ENCODE peak calls at places on chromosome 10, in six cellular contexts. Y is A549, W is GM12892, P is spleen, Q is body of pancreas, U is gastrocnemius medialis. D is an unnamed sample.

GRCh38 chr10:49139000-49139865 is 5.4 kb upstream of the FAM170B start:
- DNase-seq in Y (no peak), P (no peak), W (no peak), U (no peak), Q (peak), D (no peak)

GRCh38 chr10:35466661-35467060 is 130.4 kb downstream of the CCNY start:
- DNase-seq in P (no peak), W (no peak), Q (no peak), U (no peak), Y (no peak), D (no peak)

GRCh38 chr10:86262671-86263165 is 103.9 kb downstream of the GRID1 start:
- DNase-seq in W (no peak), Q (no peak), P (no peak), U (no peak), Y (no peak), D (no peak)

GRCh38 chr10:120017731-120018130 is 125.2 kb downstream of the SEC23IP start:
- DNase-seq in U (no peak), Y (no peak), P (no peak), Q (no peak), W (no peak), D (no peak)

GRCh38 chr10:23693895-23694294 is 255.0 kb downstream of the OTUD1 start:
- DNase-seq in W (no peak), P (no peak), Y (no peak), Q (no peak), U (no peak), D (no peak)

GRCh38 chr10:119217937-119218579 is 10.7 kb downstream of the GRK5 start:
- DNase-seq in P (no peak), W (no peak), Y (no peak), U (no peak), Q (no peak), D (no peak)

GRCh38 chr10:89342219-89342966 is 14.6 kb downstream of the IFIT3 start:
- DNase-seq in P (no peak), Q (no peak), W (no peak), Y (peak), U (peak), D (no peak)

GRCh38 chr10:35940067-35940989 is 298.2 kb upstream of the FZD8 start:
- DNase-seq in U (peak), Q (no peak), W (no peak), P (no peak), Y (no peak), D (no peak)

GRCh38 chr10:50343702-50344331 is 92.5 kb upstream of the ASAH2 start:
- DNase-seq in Q (no peak), Y (no peak), U (no peak), P (no peak), W (no peak), D (no peak)

GRCh38 chr10:76037531-76037930 is 606.1 kb downstream of the LRMDA start:
- DNase-seq in Y (no peak), W (no peak), P (no peak), U (no peak), Q (no peak), D (no peak)

GRCh38 chr10:125156196-125156595 is 4.2 kb downstream of the CTBP2 start:
- DNase-seq in Y (no peak), W (no peak), U (no peak), Q (no peak), P (no peak), D (no peak)

GRCh38 chr10:688287-688620 is 1.2 kb downstream of the DIP2C start:
- DNase-seq in Y (no peak), P (no peak), W (no peak), Q (no peak), U (no peak), D (peak)

GRCh38 chr10:89563861-89564478 is 28.6 kb upstream of the SLC16A12 start:
- DNase-seq in P (no peak), U (no peak), Q (peak), W (no peak), Y (peak), D (peak)

GRCh38 chr10:120897343-120897742 is 46.2 kb downstream of the WDR11 start:
- DNase-seq in W (no peak), U (no peak), Q (no peak), P (no peak), Y (no peak), D (no peak)

GRCh38 chr10:44383749-44384600 is 922 bp downstream of the CXCL12 start:
- DNase-seq in P (peak), U (peak), Y (no peak), W (no peak), Q (peak), D (no peak)

GRCh38 chr10:62456611-62457101 is 82.5 kb downstream of the ZNF365 start:
- DNase-seq in U (no peak), Q (peak), W (peak), P (no peak), Y (no peak), D (no peak)

GRCh38 chr10:21720090-21720489 is 186.1 kb downstream of the MLLT10 start:
- DNase-seq in Q (no peak), U (no peak), Y (no peak), P (no peak), W (no peak), D (no peak)

GRCh38 chr10:47371629-47372485 is 12.2 kb downstream of the ZNF488 start:
- DNase-seq in Q (no peak), W (no peak), P (peak), Y (no peak), U (no peak), D (no peak)

GRCh38 chr10:121134711-121135110 is 283.5 kb downstream of the WDR11 start:
- DNase-seq in Y (no peak), W (no peak), U (no peak), Q (no peak), P (no peak), D (no peak)

GRCh38 chr10:115710136-115710535 is 562.9 kb downstream of the GFRA1 start:
- DNase-seq in U (no peak), Y (no peak), Q (no peak), W (no peak), P (no peak), D (no peak)

GRCh38 chr10:117684673-117685211 is 142.2 kb downstream of the EMX2 start:
- DNase-seq in U (peak), Q (peak), P (no peak), W (peak), Y (no peak), D (no peak)

GRCh38 chr10:79048639-79049550 is 19.9 kb upstream of the ZMIZ1 start:
- DNase-seq in U (no peak), P (peak), W (no peak), Q (peak), Y (no peak), D (no peak)

GRCh38 chr10:12045610-12046009 is 3.0 kb upstream of the UPF2 start:
- DNase-seq in W (no peak), U (no peak), Y (no peak), P (no peak), Q (no peak), D (no peak)

GRCh38 chr10:129505500-129506075 is 38.5 kb downstream of the MGMT start:
- DNase-seq in Q (no peak), W (no peak), Y (no peak), P (no peak), U (no peak), D (no peak)

GRCh38 chr10:101141622-101142532 is 10.8 kb downstream of the TLX1 start:
- DNase-seq in P (peak), U (peak), Q (peak), W (peak), Y (peak), D (peak)

GRCh38 chr10:131125511-131126225 is 185.9 kb downstream of the TCERG1L start:
- DNase-seq in W (no peak), U (no peak), Y (no peak), Q (no peak), P (peak), D (no peak)

GRCh38 chr10:50991496-50992355 is 82.6 kb upstream of the PRKG1 start:
- DNase-seq in Q (peak), Y (no peak), U (peak), W (no peak), P (peak), D (no peak)

GRCh38 chr10:133278577-133279265 is 2.1 kb upstream of the ADAM8 start:
- DNase-seq in P (peak), Y (no peak), Q (peak), W (peak), U (peak), D (peak)
- TF ChIP-seq POLR2A in P (no peak), Y (no peak), Q (no peak), W (no peak), U (no peak), D (no peak)

GRCh38 chr10:5814110-5815107 is 1.2 kb upstream of the GDI2 start:
- DNase-seq in Y (no peak), W (no peak), Q (no peak), U (no peak), P (peak), D (no peak)

GRCh38 chr10:5811387-5811821 is 1.8 kb downstream of the GDI2 start:
- DNase-seq in P (no peak), Y (no peak), U (no peak), Q (no peak), W (no peak), D (no peak)

GRCh38 chr10:5812283-5813090 is 747 bp downstream of the GDI2 start:
- DNase-seq in Q (peak), U (peak), W (no peak), Y (peak), P (peak), D (no peak)

GRCh38 chr10:5813091-5813340 is 218 bp downstream of the GDI2 start:
- DNase-seq in U (no peak), W (no peak), Y (no peak), Q (no peak), P (no peak), D (no peak)

GRCh38 chr10:5813341-5814109 is at the start of gene GDI2:
- DNase-seq in W (peak), U (peak), P (peak), Q (peak), Y (peak), D (peak)
- TF ChIP-seq POLR2A in W (peak), U (peak), P (peak), Q (peak), Y (peak), D (peak)

GRCh38 chr10:71888623-71889387 is 37.8 kb upstream of the PSAP start:
- DNase-seq in U (peak), Q (peak), P (peak), W (peak), Y (peak), D (peak)
- TF ChIP-seq POLR2A in U (peak), Q (peak), P (no peak), W (peak), Y (peak), D (peak)

DNA sequence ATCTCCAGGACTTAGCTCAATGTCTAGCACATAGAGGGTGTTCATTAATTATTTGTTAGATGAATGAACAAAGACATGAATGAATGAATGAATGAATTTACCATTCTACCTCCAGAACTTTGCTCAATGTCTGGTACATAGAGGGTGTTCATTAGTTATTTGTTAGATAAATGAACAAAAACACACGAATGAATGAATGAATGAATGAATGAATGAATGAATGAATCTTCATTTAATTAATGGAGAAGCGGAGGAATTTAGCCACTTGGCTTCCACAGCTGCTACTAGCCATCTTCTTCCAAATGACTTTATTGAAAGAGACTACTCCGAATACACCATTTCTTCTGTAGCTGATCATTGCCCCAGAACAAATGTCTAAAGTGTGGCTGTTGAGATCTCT is 368.9 kb downstream of the FRMD4A start:
- DNase-seq in U (no peak), W (no peak), Q (no peak), Y (no peak), P (no peak), D (no peak)
- TF ChIP-seq POLR2A in U (no peak), W (no peak), Q (no peak), Y (no peak), P (no peak), D (no peak)

DNA sequence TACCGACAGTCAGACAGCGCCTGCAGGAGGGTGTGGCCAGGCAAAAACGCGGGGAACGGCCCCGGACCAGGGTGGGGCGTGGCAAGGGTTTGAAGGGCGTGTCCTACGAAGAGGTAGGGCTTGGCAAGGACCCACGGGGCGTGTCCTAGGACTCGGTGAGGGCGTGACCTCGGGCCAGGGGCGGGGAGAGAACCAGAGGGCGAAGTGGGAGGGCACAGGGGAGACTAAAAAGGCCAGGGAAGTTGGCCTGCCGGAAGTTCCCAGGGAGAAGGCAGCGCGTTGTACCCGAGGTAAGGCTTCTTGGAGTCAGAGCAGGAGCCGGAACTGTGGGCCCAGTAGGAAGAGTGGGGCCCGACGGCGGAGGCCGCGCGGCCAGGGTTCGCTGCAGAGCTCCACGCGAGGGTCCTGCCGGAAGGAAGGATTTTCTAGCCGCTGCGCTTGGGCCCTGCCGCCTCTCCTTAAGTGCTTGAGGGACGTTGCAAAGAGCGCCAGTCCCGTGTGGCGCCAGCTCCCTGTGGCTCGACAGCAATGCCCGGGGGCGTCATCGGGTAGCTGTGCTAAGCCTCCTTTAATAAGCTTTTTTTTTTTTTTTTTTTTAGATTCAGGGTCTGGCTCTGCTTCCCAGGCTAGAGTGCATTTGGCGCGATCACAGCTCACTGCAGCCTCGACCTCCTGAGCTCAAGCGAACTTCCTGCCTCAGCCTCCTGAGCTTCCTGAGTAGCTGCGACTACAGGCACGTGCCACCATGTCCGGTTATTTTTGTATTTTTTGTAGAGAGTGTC is at the start of gene PTER:
- DNase-seq in Q (peak), U (peak), W (peak), P (peak), Y (peak), D (peak)
- TF ChIP-seq POLR2A in Q (peak), U (peak), W (peak), P (peak), Y (peak), D (no peak)

GRCh38 chr10:103921750-103922195 is 3.8 kb upstream of the STN1 start:
- DNase-seq in U (no peak), Q (peak), W (no peak), P (no peak), Y (no peak), D (no peak)
- TF ChIP-seq POLR2A in U (no peak), Q (no peak), W (no peak), P (no peak), Y (no peak), D (no peak)

DNA sequence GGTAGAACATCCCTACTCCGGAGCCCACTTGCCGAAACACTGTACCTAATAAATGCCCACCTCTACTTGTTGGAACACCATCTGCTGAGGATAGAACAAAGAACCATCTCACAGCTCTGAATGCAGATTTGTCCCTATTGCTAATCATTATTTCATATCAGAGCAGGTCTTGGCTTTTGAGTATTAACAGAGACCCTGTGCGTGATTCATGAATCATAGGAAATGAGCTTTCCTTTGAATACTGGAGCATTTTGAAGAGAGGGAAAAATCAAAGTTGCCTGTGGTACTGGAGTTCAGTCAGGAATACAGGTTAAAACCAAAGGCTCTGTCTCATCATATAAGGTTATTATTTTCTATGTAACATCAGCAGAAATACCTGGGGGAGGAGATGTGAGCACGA is 1132.3 kb downstream of the XPNPEP1 start:
- DNase-seq in P (no peak), U (no peak), Y (no peak), W (no peak), Q (no peak), D (no peak)
- TF ChIP-seq POLR2A in P (no peak), U (no peak), Y (no peak), W (no peak), Q (no peak), D (no peak)

D was measured in H54.